ENCODE peak calls at places on chromosomes 11 and 22, in eight cellular contexts. One of them, this sample, is unnamed.

GRCh38 chr11:27380796-27381195 is 17.8 kb upstream of the CCDC34 start:
- DNase-seq in HCT116: no peak
- DNase-seq in dorsolateral prefrontal cortex: no peak
- DNase-seq in osteoblast: no peak
- DNase-seq in HFF-Myc: no peak
- DNase-seq in B cell: no peak
- DNase-seq in lower leg skin: no peak
- DNase-seq in psoas muscle: no peak
- DNase-seq in this sample: no peak

GRCh38 chr22:21636629-21637218 is 4.2 kb downstream of the CCDC116 start:
- DNase-seq in HCT116: no peak
- DNase-seq in dorsolateral prefrontal cortex: no peak
- DNase-seq in osteoblast: peak; percentile 53
- DNase-seq in HFF-Myc: no peak
- DNase-seq in B cell: no peak
- DNase-seq in lower leg skin: no peak
- DNase-seq in psoas muscle: no peak
- DNase-seq in this sample: no peak

GRCh38 chr11:33944693-33945424 is 53.0 kb upstream of the LMO2 start:
- DNase-seq in HCT116: no peak
- DNase-seq in dorsolateral prefrontal cortex: no peak
- DNase-seq in osteoblast: no peak
- DNase-seq in HFF-Myc: no peak
- DNase-seq in B cell: no peak
- DNase-seq in lower leg skin: no peak
- DNase-seq in psoas muscle: no peak
- DNase-seq in this sample: no peak

GRCh38 chr11:101974255-101974654 is 57.9 kb upstream of the ANGPTL5 start:
- DNase-seq in HCT116: no peak
- DNase-seq in dorsolateral prefrontal cortex: no peak
- DNase-seq in osteoblast: no peak
- DNase-seq in HFF-Myc: peak; percentile 2
- DNase-seq in B cell: no peak
- DNase-seq in lower leg skin: no peak
- DNase-seq in psoas muscle: no peak
- DNase-seq in this sample: no peak

GRCh38 chr11:639324-639977 is 2.4 kb downstream of the DRD4 start:
- DNase-seq in HCT116: no peak
- DNase-seq in dorsolateral prefrontal cortex: no peak
- DNase-seq in osteoblast: peak; percentile 89
- DNase-seq in HFF-Myc: no peak
- DNase-seq in B cell: no peak
- DNase-seq in lower leg skin: no peak
- DNase-seq in psoas muscle: no peak
- DNase-seq in this sample: no peak

GRCh38 chr11:100003985-100004384 is 683.1 kb upstream of the ARHGAP42 start:
- DNase-seq in HCT116: no peak
- DNase-seq in dorsolateral prefrontal cortex: no peak
- DNase-seq in osteoblast: no peak
- DNase-seq in HFF-Myc: no peak
- DNase-seq in B cell: no peak
- DNase-seq in lower leg skin: no peak
- DNase-seq in psoas muscle: no peak
- DNase-seq in this sample: no peak

GRCh38 chr11:92141159-92141558 is 83.5 kb upstream of the FAT3 start:
- DNase-seq in HCT116: no peak
- DNase-seq in dorsolateral prefrontal cortex: no peak
- DNase-seq in osteoblast: peak; percentile 46
- DNase-seq in HFF-Myc: no peak
- DNase-seq in B cell: no peak
- DNase-seq in lower leg skin: no peak
- DNase-seq in psoas muscle: no peak
- DNase-seq in this sample: no peak

GRCh38 chr11:13384837-13385417 is 78.1 kb downstream of the BTBD10 start:
- DNase-seq in HCT116: peak; percentile 23
- DNase-seq in dorsolateral prefrontal cortex: peak; percentile 58
- DNase-seq in osteoblast: no peak
- DNase-seq in HFF-Myc: peak; percentile 15
- DNase-seq in B cell: no peak
- DNase-seq in lower leg skin: no peak
- DNase-seq in psoas muscle: no peak
- DNase-seq in this sample: no peak

GRCh38 chr11:117466966-117467365 is 139.3 kb downstream of the CEP164 start:
- DNase-seq in HCT116: no peak
- DNase-seq in dorsolateral prefrontal cortex: no peak
- DNase-seq in osteoblast: peak; percentile 13
- DNase-seq in HFF-Myc: no peak
- DNase-seq in B cell: no peak
- DNase-seq in lower leg skin: no peak
- DNase-seq in psoas muscle: no peak
- DNase-seq in this sample: no peak

GRCh38 chr22:43490311-43490710 is 78.5 kb downstream of the MPPED1 start:
- DNase-seq in HCT116: no peak
- DNase-seq in dorsolateral prefrontal cortex: no peak
- DNase-seq in osteoblast: peak; percentile 66
- DNase-seq in HFF-Myc: no peak
- DNase-seq in B cell: no peak
- DNase-seq in lower leg skin: no peak
- DNase-seq in psoas muscle: no peak
- DNase-seq in this sample: no peak

GRCh38 chr11:78161937-78162336 is 22.5 kb upstream of the ALG8 start:
- DNase-seq in HCT116: no peak
- DNase-seq in dorsolateral prefrontal cortex: no peak
- DNase-seq in osteoblast: no peak
- DNase-seq in HFF-Myc: no peak
- DNase-seq in B cell: no peak
- DNase-seq in lower leg skin: no peak
- DNase-seq in psoas muscle: peak; percentile 40
- DNase-seq in this sample: no peak

GRCh38 chr22:44337658-44338004 is 24.9 kb upstream of the SHISAL1 start:
- DNase-seq in HCT116: no peak
- DNase-seq in dorsolateral prefrontal cortex: peak; percentile 77
- DNase-seq in osteoblast: peak; percentile 98
- DNase-seq in HFF-Myc: no peak
- DNase-seq in B cell: no peak
- DNase-seq in lower leg skin: no peak
- DNase-seq in psoas muscle: no peak
- DNase-seq in this sample: no peak

GRCh38 chr11:111777094-111778046 is 11.2 kb upstream of the PPP2R1B start:
- DNase-seq in HCT116: peak; percentile 53
- DNase-seq in dorsolateral prefrontal cortex: peak; percentile 43
- DNase-seq in osteoblast: peak; percentile 73
- DNase-seq in HFF-Myc: no peak
- DNase-seq in B cell: peak; percentile 50
- DNase-seq in lower leg skin: no peak
- DNase-seq in psoas muscle: no peak
- DNase-seq in this sample: no peak

GRCh38 chr11:36271794-36272409 is 17.3 kb downstream of the COMMD9 start:
- DNase-seq in HCT116: no peak
- DNase-seq in dorsolateral prefrontal cortex: no peak
- DNase-seq in osteoblast: peak; percentile 80
- DNase-seq in HFF-Myc: no peak
- DNase-seq in B cell: no peak
- DNase-seq in lower leg skin: peak; percentile 70
- DNase-seq in psoas muscle: no peak
- DNase-seq in this sample: peak; percentile 46

GRCh38 chr11:22957890-22958289 is 97.6 kb upstream of the CCDC179 start:
- DNase-seq in HCT116: no peak
- DNase-seq in dorsolateral prefrontal cortex: no peak
- DNase-seq in osteoblast: no peak
- DNase-seq in HFF-Myc: no peak
- DNase-seq in B cell: no peak
- DNase-seq in lower leg skin: no peak
- DNase-seq in psoas muscle: no peak
- DNase-seq in this sample: no peak

GRCh38 chr22:23057331-23057730 is 13.0 kb upstream of the GNAZ start:
- DNase-seq in HCT116: no peak
- DNase-seq in dorsolateral prefrontal cortex: no peak
- DNase-seq in osteoblast: no peak
- DNase-seq in HFF-Myc: no peak
- DNase-seq in B cell: no peak
- DNase-seq in lower leg skin: peak; percentile 50
- DNase-seq in psoas muscle: no peak
- DNase-seq in this sample: no peak

GRCh38 chr22:43308451-43309235 is 34.5 kb downstream of the SCUBE1 start:
- DNase-seq in HCT116: no peak
- DNase-seq in dorsolateral prefrontal cortex: no peak
- DNase-seq in osteoblast: no peak
- DNase-seq in HFF-Myc: no peak
- DNase-seq in B cell: no peak
- DNase-seq in lower leg skin: no peak
- DNase-seq in psoas muscle: no peak
- DNase-seq in this sample: no peak

GRCh38 chr11:16784671-16785070 is 46.2 kb downstream of the C11orf58 start:
- DNase-seq in HCT116: no peak
- DNase-seq in dorsolateral prefrontal cortex: no peak
- DNase-seq in osteoblast: no peak
- DNase-seq in HFF-Myc: no peak
- DNase-seq in B cell: no peak
- DNase-seq in lower leg skin: no peak
- DNase-seq in psoas muscle: no peak
- DNase-seq in this sample: no peak

GRCh38 chr11:128462189-128462588 is 125.2 kb downstream of the ETS1 start:
- DNase-seq in HCT116: no peak
- DNase-seq in dorsolateral prefrontal cortex: no peak
- DNase-seq in osteoblast: no peak
- DNase-seq in HFF-Myc: no peak
- DNase-seq in B cell: no peak
- DNase-seq in lower leg skin: no peak
- DNase-seq in psoas muscle: no peak
- DNase-seq in this sample: no peak

GRCh38 chr11:102932678-102933077 is 22.9 kb downstream of the MMP13 start:
- DNase-seq in HCT116: no peak
- DNase-seq in dorsolateral prefrontal cortex: no peak
- DNase-seq in osteoblast: no peak
- DNase-seq in HFF-Myc: no peak
- DNase-seq in B cell: no peak
- DNase-seq in lower leg skin: no peak
- DNase-seq in psoas muscle: no peak
- DNase-seq in this sample: no peak

GRCh38 chr11:203945-204586 is 3.1 kb downstream of the BET1L start:
- DNase-seq in HCT116: no peak
- DNase-seq in dorsolateral prefrontal cortex: peak; percentile 8
- DNase-seq in osteoblast: peak; percentile 58
- DNase-seq in HFF-Myc: no peak
- DNase-seq in B cell: no peak
- DNase-seq in lower leg skin: peak; percentile 58
- DNase-seq in psoas muscle: no peak
- DNase-seq in this sample: peak; percentile 60

DNA sequence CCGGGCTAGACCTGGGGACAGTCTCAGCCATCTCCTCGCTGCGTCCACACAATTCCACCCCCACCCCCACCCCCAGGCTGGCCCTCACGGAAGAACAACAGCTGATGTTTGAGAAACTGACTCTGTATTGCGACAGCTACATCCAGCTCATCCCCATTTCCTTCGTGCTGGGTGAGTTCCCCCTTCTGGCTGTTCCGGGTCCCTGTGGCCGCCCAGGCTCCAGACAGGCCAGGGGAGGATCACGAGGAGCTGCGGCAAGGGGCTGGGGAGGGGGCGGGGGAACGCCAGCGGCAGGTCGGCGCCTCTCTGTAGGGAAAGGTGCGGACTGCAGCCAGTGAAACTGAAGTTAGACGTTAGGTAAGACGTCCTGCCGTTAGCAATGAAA is 4.9 kb downstream of the BEST1 start:
- DNase-seq in HCT116: no peak
- DNase-seq in dorsolateral prefrontal cortex: no peak
- DNase-seq in osteoblast: peak; percentile 96
- DNase-seq in HFF-Myc: no peak
- DNase-seq in B cell: no peak
- DNase-seq in lower leg skin: peak; percentile 93
- DNase-seq in psoas muscle: peak; percentile 71
- DNase-seq in this sample: peak; percentile 83
- TF ChIP-seq CTCF in HCT116: no peak
- TF ChIP-seq CTCF in dorsolateral prefrontal cortex: no peak
- TF ChIP-seq CTCF in osteoblast: peak; percentile 17
- TF ChIP-seq CTCF in HFF-Myc: peak; percentile 2
- TF ChIP-seq CTCF in B cell: no peak
- TF ChIP-seq CTCF in lower leg skin: no peak
- TF ChIP-seq CTCF in psoas muscle: no peak
- TF ChIP-seq CTCF in this sample: peak; percentile 41

GRCh38 chr22:37768273-37768672 is 39.5 kb upstream of the GCAT start:
- DNase-seq in HCT116: no peak
- DNase-seq in dorsolateral prefrontal cortex: no peak
- DNase-seq in osteoblast: no peak
- DNase-seq in HFF-Myc: no peak
- DNase-seq in B cell: no peak
- DNase-seq in lower leg skin: no peak
- DNase-seq in psoas muscle: no peak
- DNase-seq in this sample: no peak
- TF ChIP-seq CTCF in HCT116: no peak
- TF ChIP-seq CTCF in dorsolateral prefrontal cortex: no peak
- TF ChIP-seq CTCF in osteoblast: peak; percentile 35
- TF ChIP-seq CTCF in HFF-Myc: peak; percentile 45
- TF ChIP-seq CTCF in B cell: no peak
- TF ChIP-seq CTCF in lower leg skin: no peak
- TF ChIP-seq CTCF in psoas muscle: no peak
- TF ChIP-seq CTCF in this sample: peak; percentile 23

DNA sequence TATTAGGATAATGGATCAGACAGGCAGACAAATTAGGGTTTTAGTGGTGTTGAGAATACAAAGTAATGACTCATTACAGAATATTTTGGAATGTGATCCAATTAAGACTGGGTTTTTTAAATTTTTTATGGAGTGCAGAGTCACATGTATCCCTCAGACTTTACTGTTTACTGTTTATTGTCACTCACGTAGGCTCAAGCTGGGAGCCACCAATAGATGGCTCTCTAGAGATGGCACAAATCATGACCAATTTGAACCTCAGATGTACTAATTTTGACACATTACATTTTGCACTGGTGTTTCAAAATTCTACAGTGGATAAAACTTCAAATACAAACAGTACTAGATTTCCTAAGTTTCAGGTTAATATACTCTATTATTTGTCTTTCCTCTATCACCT is 53.6 kb upstream of the ANO3 start:
- DNase-seq in HCT116: no peak
- DNase-seq in dorsolateral prefrontal cortex: no peak
- DNase-seq in osteoblast: no peak
- DNase-seq in HFF-Myc: no peak
- DNase-seq in B cell: no peak
- DNase-seq in lower leg skin: no peak
- DNase-seq in psoas muscle: no peak
- DNase-seq in this sample: no peak
- TF ChIP-seq CTCF in HCT116: no peak
- TF ChIP-seq CTCF in dorsolateral prefrontal cortex: no peak
- TF ChIP-seq CTCF in osteoblast: no peak
- TF ChIP-seq CTCF in HFF-Myc: no peak
- TF ChIP-seq CTCF in B cell: no peak
- TF ChIP-seq CTCF in lower leg skin: no peak
- TF ChIP-seq CTCF in psoas muscle: no peak
- TF ChIP-seq CTCF in this sample: no peak

DNA sequence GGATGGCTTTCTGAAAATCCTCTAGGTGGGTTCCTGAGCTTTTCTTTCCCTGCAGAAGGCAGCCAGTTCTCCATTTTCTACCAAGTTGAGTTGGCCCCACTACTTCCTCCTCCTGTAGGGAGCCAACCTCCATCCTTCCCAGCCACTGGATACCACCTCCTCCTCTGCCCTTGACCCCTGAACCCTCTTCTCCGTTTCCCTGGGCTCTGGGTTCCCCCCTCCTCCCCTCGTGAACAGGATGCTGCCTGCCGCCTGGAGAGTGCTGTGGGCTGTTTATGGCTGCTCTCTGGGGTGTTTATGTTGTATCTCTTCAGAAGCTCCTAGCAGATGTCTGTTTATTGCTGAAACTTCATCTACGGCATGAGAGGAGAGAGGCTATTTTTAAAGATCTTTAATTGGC is 8.6 kb downstream of the MICAL2 start:
- DNase-seq in HCT116: no peak
- DNase-seq in dorsolateral prefrontal cortex: no peak
- DNase-seq in osteoblast: no peak
- DNase-seq in HFF-Myc: no peak
- DNase-seq in B cell: no peak
- DNase-seq in lower leg skin: no peak
- DNase-seq in psoas muscle: no peak
- DNase-seq in this sample: no peak
- TF ChIP-seq CTCF in HCT116: no peak
- TF ChIP-seq CTCF in dorsolateral prefrontal cortex: no peak
- TF ChIP-seq CTCF in osteoblast: peak; percentile 13
- TF ChIP-seq CTCF in HFF-Myc: no peak
- TF ChIP-seq CTCF in B cell: no peak
- TF ChIP-seq CTCF in lower leg skin: no peak
- TF ChIP-seq CTCF in psoas muscle: no peak
- TF ChIP-seq CTCF in this sample: peak; percentile 13